ENCODE peak calls at places on chromosomes 11 and 22, in four cellular contexts. One of them, this sample, is unnamed.
A peak's percentile ranks its signal among the peaks of the same experiment; 100 is the strongest.

GRCh38 chr11:15123849-15124248 is 9.1 kb downstream of the INSC start:
- DNase-seq in NCI-H774: no peak
- DNase-seq in activated naive CD8-positive, alpha-beta T cell treated with anti-CD3 and anti-CD28 coated beads, Interleukin-2, amount 50 U/mL, for 24 hours: no peak
- DNase-seq in T-helper 1 cell: no peak
- DNase-seq in this sample: no peak

GRCh38 chr11:24422371-24422770 is 74.5 kb upstream of the LUZP2 start:
- DNase-seq in NCI-H774: no peak
- DNase-seq in activated naive CD8-positive, alpha-beta T cell treated with anti-CD3 and anti-CD28 coated beads, Interleukin-2, amount 50 U/mL, for 24 hours: no peak
- DNase-seq in T-helper 1 cell: no peak
- DNase-seq in this sample: no peak

GRCh38 chr11:45922425-45923082 is at the start of gene LARGE2:
- DNase-seq in NCI-H774: peak; percentile 82
- DNase-seq in activated naive CD8-positive, alpha-beta T cell treated with anti-CD3 and anti-CD28 coated beads, Interleukin-2, amount 50 U/mL, for 24 hours: no peak
- DNase-seq in T-helper 1 cell: no peak
- DNase-seq in this sample: no peak

GRCh38 chr11:97895572-97895971 is 1125.2 kb upstream of the CNTN5 start:
- DNase-seq in NCI-H774: no peak
- DNase-seq in activated naive CD8-positive, alpha-beta T cell treated with anti-CD3 and anti-CD28 coated beads, Interleukin-2, amount 50 U/mL, for 24 hours: no peak
- DNase-seq in T-helper 1 cell: no peak
- DNase-seq in this sample: no peak

GRCh38 chr11:97764193-97764592 is 1256.6 kb upstream of the CNTN5 start:
- DNase-seq in NCI-H774: no peak
- DNase-seq in activated naive CD8-positive, alpha-beta T cell treated with anti-CD3 and anti-CD28 coated beads, Interleukin-2, amount 50 U/mL, for 24 hours: no peak
- DNase-seq in T-helper 1 cell: no peak
- DNase-seq in this sample: no peak

GRCh38 chr11:34165121-34165520 is 59.7 kb downstream of the NAT10 start:
- DNase-seq in NCI-H774: no peak
- DNase-seq in activated naive CD8-positive, alpha-beta T cell treated with anti-CD3 and anti-CD28 coated beads, Interleukin-2, amount 50 U/mL, for 24 hours: no peak
- DNase-seq in T-helper 1 cell: no peak
- DNase-seq in this sample: no peak

GRCh38 chr11:18776324-18776723 is 15.3 kb downstream of the PTPN5 start:
- DNase-seq in NCI-H774: no peak
- DNase-seq in activated naive CD8-positive, alpha-beta T cell treated with anti-CD3 and anti-CD28 coated beads, Interleukin-2, amount 50 U/mL, for 24 hours: no peak
- DNase-seq in T-helper 1 cell: no peak
- DNase-seq in this sample: no peak

GRCh38 chr11:36945384-36945783 is 347.3 kb upstream of the RAG2 start:
- DNase-seq in NCI-H774: no peak
- DNase-seq in activated naive CD8-positive, alpha-beta T cell treated with anti-CD3 and anti-CD28 coated beads, Interleukin-2, amount 50 U/mL, for 24 hours: no peak
- DNase-seq in T-helper 1 cell: no peak
- DNase-seq in this sample: no peak

GRCh38 chr22:46574993-46575914 is 37.8 kb upstream of the CELSR1 start:
- DNase-seq in NCI-H774: peak; percentile 23
- DNase-seq in activated naive CD8-positive, alpha-beta T cell treated with anti-CD3 and anti-CD28 coated beads, Interleukin-2, amount 50 U/mL, for 24 hours: no peak
- DNase-seq in T-helper 1 cell: no peak
- DNase-seq in this sample: no peak

GRCh38 chr22:49372111-49372529 is 455.6 kb downstream of the BRD1 start:
- DNase-seq in NCI-H774: no peak
- DNase-seq in activated naive CD8-positive, alpha-beta T cell treated with anti-CD3 and anti-CD28 coated beads, Interleukin-2, amount 50 U/mL, for 24 hours: no peak
- DNase-seq in T-helper 1 cell: no peak
- DNase-seq in this sample: no peak

GRCh38 chr22:30868663-30869385 is 99.8 kb downstream of the MORC2 start:
- DNase-seq in NCI-H774: no peak
- DNase-seq in activated naive CD8-positive, alpha-beta T cell treated with anti-CD3 and anti-CD28 coated beads, Interleukin-2, amount 50 U/mL, for 24 hours: no peak
- DNase-seq in T-helper 1 cell: no peak
- DNase-seq in this sample: peak; percentile 60